ENCODE peak calls at places on chromosomes 7 and 10, in five cellular contexts. I is GM12878, T is mammary epithelial cell, R is HCT116, Y is endothelial cell of umbilical vein. Q is an unnamed sample. For H4K20me1, the result is how much of the 10 kb centered on the place peaks cover.

GRCh38 chr7:70670288-70670687 is 461.7 kb upstream of the GALNT17 start:
- DNase-seq in I (no peak), T (no peak), R (no peak), Y (no peak), Q (no peak)

GRCh38 chr7:28732037-28732869 is 225.9 kb downstream of the TRIL start:
- DNase-seq in I (no peak), T (no peak), R (no peak), Y (peak), Q (peak)

GRCh38 chr7:90210925-90211324 is 615 bp upstream of the STEAP2 start:
- DNase-seq in I (no peak), T (no peak), R (no peak), Y (no peak), Q (peak)

GRCh38 chr10:96972264-96972663 is 140.2 kb downstream of the LCOR start:
- DNase-seq in I (no peak), T (no peak), R (no peak), Y (no peak), Q (no peak)

GRCh38 chr10:96565774-96566173 is 21.0 kb downstream of the TM9SF3 start:
- DNase-seq in I (no peak), T (no peak), R (no peak), Y (peak), Q (peak)

GRCh38 chr10:97279121-97279815 is 13.2 kb downstream of the ARHGAP19 start:
- DNase-seq in I (no peak), T (peak), R (no peak), Y (no peak), Q (peak)

GRCh38 chr10:44975487-44976331 is 2.9 kb downstream of the DEPP1 start:
- DNase-seq in I (no peak), T (peak), R (peak), Y (peak), Q (peak)

GRCh38 chr10:58275261-58275660 is 6.3 kb downstream of the CISD1 start:
- DNase-seq in I (no peak), T (no peak), R (no peak), Y (peak), Q (no peak)

GRCh38 chr7:30995541-30995940 is 31.8 kb downstream of the GHRHR start:
- DNase-seq in I (no peak), T (no peak), R (no peak), Y (no peak), Q (no peak)

GRCh38 chr10:90977855-90978486 is 57.1 kb upstream of the ANKRD1 start:
- DNase-seq in I (no peak), T (no peak), R (no peak), Y (no peak), Q (no peak)

GRCh38 chr7:101936223-101936611 is 118.8 kb downstream of the CUX1 start:
- DNase-seq in I (no peak), T (no peak), R (no peak), Y (no peak), Q (no peak)

GRCh38 chr10:62637249-62638061 is 167.1 kb upstream of the ADO start:
- DNase-seq in I (peak), T (peak), R (no peak), Y (peak), Q (peak)

GRCh38 chr7:107232568-107233090 is 63.8 kb downstream of the HBP1 start:
- DNase-seq in I (no peak), T (peak), R (no peak), Y (no peak), Q (peak)

GRCh38 chr7:122013070-122013469 is 131.0 kb downstream of the AASS start:
- DNase-seq in I (no peak), T (peak), R (no peak), Y (no peak), Q (no peak)

GRCh38 chr7:94630855-94631254 is 25.1 kb downstream of the SGCE start:
- DNase-seq in I (no peak), T (no peak), R (no peak), Y (no peak), Q (no peak)

GRCh38 chr10:93236378-93237040 is 162.8 kb downstream of the CYP26A1 start:
- DNase-seq in I (no peak), T (no peak), R (no peak), Y (no peak), Q (no peak)

GRCh38 chr10:119970107-119970506 is 77.6 kb downstream of the SEC23IP start:
- DNase-seq in I (no peak), T (no peak), R (no peak), Y (no peak), Q (no peak)

GRCh38 chr10:33509231-33509871 is 174.9 kb upstream of the NRP1 start:
- DNase-seq in I (peak), T (peak), R (peak), Y (peak), Q (peak)

GRCh38 chr10:114703377-114704125 is 45.5 kb upstream of the ABLIM1 start:
- DNase-seq in I (no peak), T (no peak), R (no peak), Y (peak), Q (peak)

GRCh38 chr10:112607506-112607905 is 160.5 kb downstream of the VTI1A start:
- DNase-seq in I (no peak), T (no peak), R (no peak), Y (no peak), Q (no peak)
- H4K20me1 ChIP-seq in I (under half), T (under half), R (under half), Y (under half), Q (under half)

GRCh38 chr10:71753091-71753959 is 20.0 kb downstream of the VSIR start:
- DNase-seq in I (no peak), T (no peak), R (no peak), Y (no peak), Q (no peak)

GRCh38 chr10:71751515-71752224 is 21.6 kb downstream of the VSIR start:
- DNase-seq in I (no peak), T (no peak), R (no peak), Y (no peak), Q (no peak)

GRCh38 chr10:71750986-71751385 is 22.3 kb downstream of the VSIR start:
- DNase-seq in I (no peak), T (no peak), R (no peak), Y (no peak), Q (no peak)

GRCh38 chr10:71753960-71754505 is 19.3 kb downstream of the VSIR start:
- DNase-seq in I (no peak), T (no peak), R (no peak), Y (no peak), Q (no peak)

DNA sequence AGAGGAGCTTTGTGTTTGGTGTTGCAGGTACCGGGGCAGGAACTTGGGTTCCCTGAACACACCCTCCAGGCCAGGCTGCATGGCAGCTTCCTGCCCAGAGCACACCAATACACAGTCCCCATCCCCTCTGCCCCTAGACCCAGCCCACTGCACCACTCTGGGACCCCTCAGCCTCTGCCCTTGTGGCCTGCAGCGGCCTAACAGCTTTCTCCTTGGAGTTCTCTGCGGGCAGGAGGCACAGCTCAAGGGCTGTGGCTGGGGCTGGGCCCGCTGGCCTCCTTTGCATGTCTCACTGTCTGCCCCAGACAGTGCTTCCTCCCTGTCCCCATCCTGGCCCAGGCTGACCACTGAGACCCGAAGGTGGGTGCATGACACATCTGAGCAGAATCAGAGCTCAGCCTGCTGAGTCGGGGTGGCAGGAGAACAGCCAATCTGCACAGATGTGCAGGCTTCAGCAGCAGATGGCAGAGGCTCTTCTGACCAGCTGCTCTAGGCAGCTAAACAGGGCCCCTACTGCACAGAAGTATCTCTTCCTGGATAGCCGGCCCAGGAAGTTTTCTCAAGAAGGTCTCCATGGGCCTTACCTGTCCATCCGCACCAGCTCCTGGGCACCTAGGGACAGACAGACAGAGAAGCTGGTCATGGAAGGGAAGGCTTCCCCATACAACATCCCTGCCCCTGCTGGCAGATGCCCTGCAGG is 20.8 kb downstream of the VSIR start:
- DNase-seq in I (no peak), T (no peak), R (no peak), Y (no peak), Q (no peak)
- H3K27ac ChIP-seq in I (no peak), T (no peak), R (no peak), Y (no peak), Q (no peak)

DNA sequence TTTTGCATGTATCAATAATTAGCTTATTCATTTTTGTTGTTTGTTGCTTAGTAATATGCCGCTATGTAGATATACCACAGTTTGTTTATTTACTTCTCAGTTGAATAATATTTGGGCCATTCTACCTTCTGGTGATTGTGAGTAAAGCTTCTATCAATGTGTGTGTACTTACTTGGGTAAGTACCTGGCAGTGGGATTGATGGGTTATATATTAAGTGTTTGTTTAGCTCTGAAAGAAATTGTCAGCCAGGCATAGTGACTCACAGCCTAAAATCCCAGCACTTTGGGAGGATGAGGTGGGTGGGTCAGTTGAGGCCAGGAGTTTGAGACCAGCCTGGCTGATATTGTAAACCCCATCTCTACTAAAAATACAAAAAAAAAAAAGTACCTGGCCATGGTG is 975.7 kb upstream of the MBL2 start:
- DNase-seq in I (no peak), T (no peak), R (no peak), Y (no peak), Q (peak)
- H3K9ac ChIP-seq in I (no peak), T (no peak), R (no peak), Y (no peak), Q (no peak)

DNA sequence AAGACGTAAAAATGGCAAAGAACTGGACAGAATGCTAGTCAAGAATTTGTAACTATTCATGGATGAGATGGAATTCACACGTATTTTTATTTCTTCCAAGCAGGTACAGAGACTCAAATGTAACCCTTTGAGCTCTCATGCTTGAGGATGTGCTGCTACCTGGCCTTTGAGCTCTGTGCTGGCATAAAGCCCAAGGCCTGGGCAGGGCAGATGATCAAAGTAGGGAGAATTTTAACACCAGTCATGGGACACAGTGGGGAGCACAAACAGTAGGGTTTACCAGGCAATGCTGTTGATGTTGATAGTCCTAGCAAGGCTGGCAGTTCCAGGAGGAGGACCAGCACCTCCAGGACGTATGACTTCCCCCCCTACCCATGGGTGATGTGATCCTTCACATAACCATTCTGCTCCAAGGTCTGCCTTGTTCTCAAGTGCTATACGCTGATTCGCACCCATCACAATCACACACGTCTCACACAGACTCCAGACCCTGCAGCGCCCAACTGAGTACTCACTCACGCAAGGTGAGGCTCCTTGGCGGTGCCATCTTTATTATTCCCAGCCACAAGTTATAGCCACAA is 48.6 kb upstream of the DLG5 start:
- DNase-seq in I (no peak), T (no peak), R (no peak), Y (no peak), Q (no peak)
- H4K20me1 ChIP-seq in I (under half), T (under half), R (under half), Y (under half), Q (under half)

GRCh38 chr7:22588396-22588795 is 88.4 kb upstream of the STEAP1B start:
- DNase-seq in I (no peak), T (no peak), R (no peak), Y (peak), Q (no peak)

GRCh38 chr7:22587322-22587721 is 87.3 kb upstream of the STEAP1B start:
- DNase-seq in I (no peak), T (no peak), R (no peak), Y (peak), Q (no peak)

GRCh38 chr7:22591271-22591670 is 91.3 kb upstream of the STEAP1B start:
- DNase-seq in I (no peak), T (peak), R (no peak), Y (no peak), Q (peak)

GRCh38 chr7:22586806-22587180 is 86.8 kb upstream of the STEAP1B start:
- DNase-seq in I (no peak), T (peak), R (no peak), Y (no peak), Q (peak)

GRCh38 chr7:22589641-22590141 is 89.7 kb upstream of the STEAP1B start:
- DNase-seq in I (no peak), T (no peak), R (no peak), Y (peak), Q (peak)
- H3K27ac ChIP-seq in I (no peak), T (no peak), R (no peak), Y (peak), Q (peak)

GRCh38 chr7:55105952-55106351 is 87.1 kb downstream of the EGFR start:
- DNase-seq in I (no peak), T (no peak), R (no peak), Y (no peak), Q (no peak)

GRCh38 chr7:55104707-55105433 is 86.1 kb downstream of the EGFR start:
- DNase-seq in I (no peak), T (peak), R (no peak), Y (no peak), Q (no peak)

GRCh38 chr7:55101359-55101758 is 82.5 kb downstream of the EGFR start:
- DNase-seq in I (no peak), T (peak), R (no peak), Y (no peak), Q (no peak)

GRCh38 chr7:55100962-55101327 is 82.1 kb downstream of the EGFR start:
- DNase-seq in I (no peak), T (peak), R (no peak), Y (no peak), Q (no peak)

DNA sequence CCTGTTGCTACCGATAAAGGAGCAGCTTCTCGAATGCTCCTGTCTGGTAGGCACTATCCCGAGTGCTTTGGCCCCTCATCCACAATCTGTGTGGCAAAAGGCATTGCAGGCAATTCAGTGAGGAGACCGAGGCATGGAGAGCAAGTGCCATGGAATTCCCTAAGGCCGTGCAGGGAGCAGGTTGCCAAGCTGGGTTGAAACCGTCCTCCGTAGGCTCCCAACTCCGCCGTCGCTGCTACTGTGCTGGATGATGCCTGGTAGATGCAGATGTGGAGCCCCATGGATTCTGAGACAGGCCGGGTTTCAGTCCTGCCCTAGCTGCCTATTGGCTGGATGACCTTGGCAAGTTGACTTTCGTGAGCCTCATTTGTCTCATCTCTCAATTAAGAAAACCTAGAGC is 85.3 kb downstream of the EGFR start:
- DNase-seq in I (no peak), T (no peak), R (no peak), Y (no peak), Q (no peak)
- H3K9ac ChIP-seq in I (no peak), T (no peak), R (no peak), Y (no peak), Q (no peak)